ENCODE peak calls at places on chromosomes 7 and 10, in eight cellular contexts. E is B cell; R is body of pancreas; J is T-helper 9 cell; P is stimulated activated CD4-positive, alpha-beta T cell treated with anti-CD3 and anti-CD28 coated beads, Interleukin-1b, Interleukin-23, amount 100 ng/mL, for 1 hour; T is transverse colon; D is EL; Z is occipital lobe. M is an unnamed sample.

GRCh38 chr7:45988405-45989057 is 67.5 kb upstream of the IGFBP3 start:
- DNase-seq in P (no peak), E (no peak), R (no peak), D (no peak), T (no peak), J (no peak), Z (no peak), M (no peak)

GRCh38 chr7:94600267-94600666 is 55.7 kb downstream of the SGCE start:
- DNase-seq in R (no peak), T (no peak), E (no peak), Z (no peak), P (no peak), D (no peak), J (no peak), M (no peak)

GRCh38 chr10:96500519-96500918 is 13.2 kb downstream of the TLL2 start:
- DNase-seq in R (no peak), D (no peak), P (no peak), J (no peak), E (no peak), T (no peak), Z (no peak), M (no peak)

GRCh38 chr7:105766421-105767191 is 109.8 kb downstream of the ATXN7L1 start:
- DNase-seq in T (no peak), E (no peak), P (no peak), J (no peak), R (no peak), D (no peak), Z (peak), M (no peak)

GRCh38 chr7:19369182-19369581 is 224.0 kb upstream of the FERD3L start:
- DNase-seq in R (no peak), T (no peak), Z (no peak), D (no peak), P (no peak), J (no peak), E (no peak), M (no peak)

GRCh38 chr7:107072133-107072532 is 27.6 kb downstream of the PRKAR2B start:
- DNase-seq in E (no peak), D (no peak), Z (no peak), P (no peak), R (no peak), T (no peak), J (no peak), M (no peak)

GRCh38 chr10:79069325-79070090 is 742 bp downstream of the ZMIZ1 start:
- DNase-seq in R (peak), Z (no peak), D (peak), T (peak), J (peak), E (peak), P (no peak), M (peak)

GRCh38 chr10:32446701-32447406 is 914 bp downstream of the CCDC7 start:
- DNase-seq in J (no peak), P (no peak), D (peak), Z (no peak), T (no peak), E (no peak), R (no peak), M (peak)

GRCh38 chr10:52028518-52028858 is 285.6 kb upstream of the DKK1 start:
- DNase-seq in D (no peak), Z (no peak), J (no peak), R (no peak), T (no peak), P (no peak), E (no peak), M (no peak)

GRCh38 chr10:103916901-103917300 is 1.1 kb downstream of the STN1 start:
- DNase-seq in Z (no peak), J (no peak), R (peak), P (no peak), E (no peak), T (no peak), D (no peak), M (no peak)

GRCh38 chr7:148620749-148621372 is 30.3 kb downstream of the C7orf33 start:
- DNase-seq in E (no peak), R (no peak), Z (no peak), J (no peak), D (no peak), T (no peak), P (no peak), M (no peak)

GRCh38 chr7:75844158-75844557 is 30.6 kb upstream of the CCL24 start:
- DNase-seq in T (no peak), Z (no peak), E (no peak), J (no peak), R (no peak), P (no peak), D (no peak), M (no peak)

GRCh38 chr7:35485436-35485835 is 209.5 kb downstream of the HERPUD2 start:
- DNase-seq in Z (no peak), R (no peak), P (no peak), D (no peak), J (no peak), T (no peak), E (no peak), M (no peak)

GRCh38 chr7:130008941-130009847 is 42.0 kb downstream of the ZC3HC1 start:
- DNase-seq in E (no peak), T (peak), D (peak), Z (no peak), J (no peak), P (no peak), R (peak), M (peak)

GRCh38 chr7:151900591-151901312 is 23.8 kb upstream of the PRKAG2 start:
- DNase-seq in T (no peak), R (no peak), J (no peak), Z (no peak), D (no peak), P (no peak), E (no peak), M (no peak)

GRCh38 chr10:59857049-59857448 is 49.3 kb downstream of the CCDC6 start:
- DNase-seq in R (no peak), D (peak), P (no peak), Z (no peak), E (no peak), T (no peak), J (no peak), M (no peak)

GRCh38 chr7:28656529-28656928 is 244.2 kb downstream of the CREB5 start:
- DNase-seq in Z (no peak), E (no peak), J (no peak), T (no peak), D (no peak), P (no peak), R (no peak), M (no peak)

GRCh38 chr10:105956550-105956949 is 1208.0 kb downstream of the SORCS1 start:
- DNase-seq in P (no peak), T (no peak), E (no peak), J (no peak), D (no peak), Z (no peak), R (no peak), M (no peak)

GRCh38 chr10:43372751-43373445 is 1.5 kb downstream of the FXYD4 start:
- DNase-seq in R (no peak), D (no peak), Z (peak), T (no peak), E (no peak), J (no peak), P (no peak), M (no peak)

GRCh38 chr7:96120445-96120844 is 201.5 kb downstream of the SLC25A13 start:
- DNase-seq in Z (no peak), D (no peak), T (no peak), E (no peak), J (no peak), R (no peak), P (no peak), M (no peak)

GRCh38 chr10:73855413-73855812 is 18.9 kb downstream of the CAMK2G start:
- DNase-seq in J (no peak), P (no peak), E (no peak), Z (no peak), D (no peak), T (peak), R (no peak), M (no peak)

GRCh38 chr7:39693812-39694211 is 70.4 kb downstream of the RALA start:
- DNase-seq in D (no peak), E (no peak), T (no peak), Z (no peak), J (no peak), P (no peak), R (no peak), M (no peak)

GRCh38 chr7:50304911-50305621 is 550 bp downstream of the IKZF1 start:
- DNase-seq in D (no peak), J (peak), R (no peak), P (no peak), T (peak), E (peak), Z (no peak), M (no peak)

GRCh38 chr7:156493942-156494341 is 146.6 kb upstream of the RNF32 start:
- DNase-seq in P (no peak), J (no peak), E (no peak), Z (no peak), T (no peak), D (no peak), R (no peak), M (no peak)

GRCh38 chr7:95843286-95843685 is 70.9 kb downstream of the DYNC1I1 start:
- DNase-seq in D (no peak), E (no peak), T (no peak), Z (no peak), R (no peak), J (no peak), P (no peak), M (no peak)

GRCh38 chr10:8396675-8397074 is 342.2 kb downstream of the GATA3 start:
- DNase-seq in E (no peak), T (no peak), R (no peak), Z (no peak), J (no peak), D (peak), P (no peak), M (no peak)

GRCh38 chr7:57404343-57404966 is 45.5 kb upstream of the ZNF716 start:
- DNase-seq in Z (no peak), E (no peak), R (no peak), T (no peak), J (no peak), P (no peak), D (no peak), M (no peak)

GRCh38 chr7:119900996-119901395 is 372.0 kb upstream of the KCND2 start:
- DNase-seq in D (no peak), J (no peak), E (no peak), T (no peak), P (no peak), R (no peak), Z (no peak), M (no peak)

GRCh38 chr10:24303522-24304310 is 94.8 kb downstream of the KIAA1217 start:
- DNase-seq in T (no peak), E (no peak), D (no peak), R (no peak), J (no peak), Z (no peak), P (no peak), M (no peak)

GRCh38 chr7:150383710-150384397 is 4.7 kb downstream of the ZNF775 start:
- DNase-seq in P (no peak), D (no peak), J (no peak), E (no peak), Z (peak), T (peak), R (peak), M (no peak)

GRCh38 chr10:74921744-74922143 is 95.3 kb downstream of the KAT6B start:
- DNase-seq in P (no peak), D (peak), Z (no peak), R (no peak), J (no peak), E (no peak), T (no peak), M (peak)

GRCh38 chr7:24836084-24836483 is 78.8 kb upstream of the GSDME start:
- DNase-seq in Z (no peak), J (no peak), E (peak), P (no peak), R (no peak), D (no peak), T (no peak), M (no peak)

GRCh38 chr7:5360451-5360850 is 63.2 kb downstream of the TNRC18 start:
- DNase-seq in E (no peak), T (peak), Z (no peak), J (no peak), R (no peak), P (no peak), D (no peak), M (no peak)

GRCh38 chr7:87591211-87591610 is 9.5 kb downstream of the ABCB1 start:
- DNase-seq in D (no peak), E (no peak), J (no peak), R (no peak), P (no peak), T (no peak), Z (no peak), M (no peak)